ENCODE peak calls at places on chromosomes 16 and 17, in seven cellular contexts. One of them, this sample, is unnamed.

GRCh38 chr16:3748307-3748706 is 31.0 kb upstream of the TRAP1 start:
- DNase-seq in putamen: no peak
- DNase-seq in T-helper 2 cell: no peak
- DNase-seq in stimulated activated CD4-positive, alpha-beta T cell treated with anti-CD3 and anti-CD28 coated beads, Interleukin-15, amount 100 ng/mL, for 24 hours: no peak
- DNase-seq in CD4-positive, alpha-beta T cell: no peak
- DNase-seq in AG09309: no peak
- DNase-seq in nucleus accumbens: no peak
- DNase-seq in this sample: no peak

GRCh38 chr17:7292729-7293128 is 1.7 kb downstream of the YBX2 start:
- DNase-seq in putamen: no peak
- DNase-seq in T-helper 2 cell: no peak
- DNase-seq in stimulated activated CD4-positive, alpha-beta T cell treated with anti-CD3 and anti-CD28 coated beads, Interleukin-15, amount 100 ng/mL, for 24 hours: no peak
- DNase-seq in CD4-positive, alpha-beta T cell: no peak
- DNase-seq in AG09309: no peak
- DNase-seq in nucleus accumbens: no peak
- DNase-seq in this sample: no peak

GRCh38 chr17:10033982-10034381 is 128.9 kb upstream of the RCVRN start:
- DNase-seq in putamen: no peak
- DNase-seq in T-helper 2 cell: no peak
- DNase-seq in stimulated activated CD4-positive, alpha-beta T cell treated with anti-CD3 and anti-CD28 coated beads, Interleukin-15, amount 100 ng/mL, for 24 hours: no peak
- DNase-seq in CD4-positive, alpha-beta T cell: no peak
- DNase-seq in AG09309: no peak
- DNase-seq in nucleus accumbens: no peak
- DNase-seq in this sample: peak

GRCh38 chr17:60364006-60364405 is 27.9 kb downstream of the USP32 start:
- DNase-seq in putamen: no peak
- DNase-seq in T-helper 2 cell: no peak
- DNase-seq in stimulated activated CD4-positive, alpha-beta T cell treated with anti-CD3 and anti-CD28 coated beads, Interleukin-15, amount 100 ng/mL, for 24 hours: no peak
- DNase-seq in CD4-positive, alpha-beta T cell: no peak
- DNase-seq in AG09309: no peak
- DNase-seq in nucleus accumbens: no peak
- DNase-seq in this sample: no peak

GRCh38 chr17:82267575-82268379 is 5.7 kb downstream of the CSNK1D start:
- DNase-seq in putamen: peak
- DNase-seq in T-helper 2 cell: no peak
- DNase-seq in stimulated activated CD4-positive, alpha-beta T cell treated with anti-CD3 and anti-CD28 coated beads, Interleukin-15, amount 100 ng/mL, for 24 hours: peak
- DNase-seq in CD4-positive, alpha-beta T cell: no peak
- DNase-seq in AG09309: peak
- DNase-seq in nucleus accumbens: peak
- DNase-seq in this sample: peak

GRCh38 chr16:17270683-17271109 is 200.1 kb downstream of the XYLT1 start:
- DNase-seq in putamen: no peak
- DNase-seq in T-helper 2 cell: no peak
- DNase-seq in stimulated activated CD4-positive, alpha-beta T cell treated with anti-CD3 and anti-CD28 coated beads, Interleukin-15, amount 100 ng/mL, for 24 hours: no peak
- DNase-seq in CD4-positive, alpha-beta T cell: no peak
- DNase-seq in AG09309: no peak
- DNase-seq in nucleus accumbens: no peak
- DNase-seq in this sample: no peak

GRCh38 chr16:49858200-49859129 is 2.6 kb upstream of the ZNF423 start:
- DNase-seq in putamen: no peak
- DNase-seq in T-helper 2 cell: no peak
- DNase-seq in stimulated activated CD4-positive, alpha-beta T cell treated with anti-CD3 and anti-CD28 coated beads, Interleukin-15, amount 100 ng/mL, for 24 hours: peak
- DNase-seq in CD4-positive, alpha-beta T cell: no peak
- DNase-seq in AG09309: no peak
- DNase-seq in nucleus accumbens: peak
- DNase-seq in this sample: peak

GRCh38 chr17:66494023-66494803 is 191.8 kb downstream of the PRKCA start:
- DNase-seq in putamen: no peak
- DNase-seq in T-helper 2 cell: no peak
- DNase-seq in stimulated activated CD4-positive, alpha-beta T cell treated with anti-CD3 and anti-CD28 coated beads, Interleukin-15, amount 100 ng/mL, for 24 hours: peak
- DNase-seq in CD4-positive, alpha-beta T cell: no peak
- DNase-seq in AG09309: peak
- DNase-seq in nucleus accumbens: no peak
- DNase-seq in this sample: no peak

GRCh38 chr17:14866266-14866665 is 398.9 kb downstream of the PMP22 start:
- DNase-seq in putamen: no peak
- DNase-seq in T-helper 2 cell: no peak
- DNase-seq in stimulated activated CD4-positive, alpha-beta T cell treated with anti-CD3 and anti-CD28 coated beads, Interleukin-15, amount 100 ng/mL, for 24 hours: no peak
- DNase-seq in CD4-positive, alpha-beta T cell: no peak
- DNase-seq in AG09309: peak
- DNase-seq in nucleus accumbens: no peak
- DNase-seq in this sample: no peak

GRCh38 chr17:63774141-63774981 is at the start of gene DDX42:
- DNase-seq in putamen: peak
- DNase-seq in T-helper 2 cell: no peak
- DNase-seq in stimulated activated CD4-positive, alpha-beta T cell treated with anti-CD3 and anti-CD28 coated beads, Interleukin-15, amount 100 ng/mL, for 24 hours: no peak
- DNase-seq in CD4-positive, alpha-beta T cell: peak
- DNase-seq in AG09309: no peak
- DNase-seq in nucleus accumbens: peak
- DNase-seq in this sample: no peak

GRCh38 chr16:79451196-79451816 is 149.2 kb downstream of the MAF start:
- DNase-seq in putamen: peak
- DNase-seq in T-helper 2 cell: no peak
- DNase-seq in stimulated activated CD4-positive, alpha-beta T cell treated with anti-CD3 and anti-CD28 coated beads, Interleukin-15, amount 100 ng/mL, for 24 hours: peak
- DNase-seq in CD4-positive, alpha-beta T cell: no peak
- DNase-seq in AG09309: no peak
- DNase-seq in nucleus accumbens: no peak
- DNase-seq in this sample: peak

GRCh38 chr17:27315796-27316465 is 22.0 kb downstream of the WSB1 start:
- DNase-seq in putamen: no peak
- DNase-seq in T-helper 2 cell: no peak
- DNase-seq in stimulated activated CD4-positive, alpha-beta T cell treated with anti-CD3 and anti-CD28 coated beads, Interleukin-15, amount 100 ng/mL, for 24 hours: no peak
- DNase-seq in CD4-positive, alpha-beta T cell: no peak
- DNase-seq in AG09309: no peak
- DNase-seq in nucleus accumbens: no peak
- DNase-seq in this sample: no peak

GRCh38 chr17:69084911-69085310 is 24.2 kb upstream of the ABCA9 start:
- DNase-seq in putamen: no peak
- DNase-seq in T-helper 2 cell: no peak
- DNase-seq in stimulated activated CD4-positive, alpha-beta T cell treated with anti-CD3 and anti-CD28 coated beads, Interleukin-15, amount 100 ng/mL, for 24 hours: peak
- DNase-seq in CD4-positive, alpha-beta T cell: no peak
- DNase-seq in AG09309: no peak
- DNase-seq in nucleus accumbens: no peak
- DNase-seq in this sample: no peak

This sample was measured in Ammon's horn.